ENCODE peak calls at places on chromosomes 5 and 9, in eight cellular contexts. One of them, this sample, is unnamed.

GRCh38 chr5:42756630-42757601 is at the start of gene CCDC152:
- DNase-seq in uterus: no peak
- DNase-seq in spleen: no peak
- DNase-seq in upper lobe of right lung: no peak
- DNase-seq in lower lobe of right lung: no peak
- DNase-seq in prostate gland: no peak
- DNase-seq in fibroblast of lung: peak; percentile 51
- DNase-seq in GM23338: peak; percentile 89
- DNase-seq in this sample: no peak

GRCh38 chr9:130940693-130941576 is 1.9 kb upstream of the FIBCD1 start:
- DNase-seq in uterus: peak; percentile 66
- DNase-seq in spleen: peak; percentile 90
- DNase-seq in upper lobe of right lung: peak; percentile 90
- DNase-seq in lower lobe of right lung: peak; percentile 83
- DNase-seq in prostate gland: peak; percentile 84
- DNase-seq in fibroblast of lung: peak; percentile 23
- DNase-seq in GM23338: peak; percentile 96
- DNase-seq in this sample: peak; percentile 68

GRCh38 chr5:79547982-79548381 is 34.0 kb upstream of the HOMER1 start:
- DNase-seq in uterus: no peak
- DNase-seq in spleen: no peak
- DNase-seq in upper lobe of right lung: no peak
- DNase-seq in lower lobe of right lung: no peak
- DNase-seq in prostate gland: peak; percentile 79
- DNase-seq in fibroblast of lung: no peak
- DNase-seq in GM23338: no peak
- DNase-seq in this sample: no peak

GRCh38 chr5:116075117-116075910 is 9.5 kb upstream of the COMMD10 start:
- DNase-seq in uterus: no peak
- DNase-seq in spleen: no peak
- DNase-seq in upper lobe of right lung: no peak
- DNase-seq in lower lobe of right lung: no peak
- DNase-seq in prostate gland: no peak
- DNase-seq in fibroblast of lung: peak; percentile 27
- DNase-seq in GM23338: no peak
- DNase-seq in this sample: no peak

GRCh38 chr9:127175764-127176163 is 53.3 kb upstream of the ANGPTL2 start:
- DNase-seq in uterus: no peak
- DNase-seq in spleen: no peak
- DNase-seq in upper lobe of right lung: peak; percentile 40
- DNase-seq in lower lobe of right lung: no peak
- DNase-seq in prostate gland: no peak
- DNase-seq in fibroblast of lung: no peak
- DNase-seq in GM23338: no peak
- DNase-seq in this sample: no peak

GRCh38 chr5:62477801-62478200 is 65.2 kb downstream of the IPO11 start:
- DNase-seq in uterus: no peak
- DNase-seq in spleen: no peak
- DNase-seq in upper lobe of right lung: no peak
- DNase-seq in lower lobe of right lung: no peak
- DNase-seq in prostate gland: no peak
- DNase-seq in fibroblast of lung: peak; percentile 35
- DNase-seq in GM23338: no peak
- DNase-seq in this sample: no peak

GRCh38 chr9:137045294-137046093 is 483 bp downstream of the NPDC1 start:
- DNase-seq in uterus: no peak
- DNase-seq in spleen: no peak
- DNase-seq in upper lobe of right lung: no peak
- DNase-seq in lower lobe of right lung: no peak
- DNase-seq in prostate gland: no peak
- DNase-seq in fibroblast of lung: peak; percentile 59
- DNase-seq in GM23338: peak; percentile 78
- DNase-seq in this sample: no peak

GRCh38 chr5:67287795-67288194 is 91.2 kb upstream of the CD180 start:
- DNase-seq in uterus: no peak
- DNase-seq in spleen: no peak
- DNase-seq in upper lobe of right lung: no peak
- DNase-seq in lower lobe of right lung: no peak
- DNase-seq in prostate gland: no peak
- DNase-seq in fibroblast of lung: peak; percentile 89
- DNase-seq in GM23338: no peak
- DNase-seq in this sample: no peak

GRCh38 chr9:14312721-14313377 is 1.1 kb downstream of the NFIB start:
- DNase-seq in uterus: no peak
- DNase-seq in spleen: no peak
- DNase-seq in upper lobe of right lung: peak; percentile 69
- DNase-seq in lower lobe of right lung: peak; percentile 60
- DNase-seq in prostate gland: no peak
- DNase-seq in fibroblast of lung: peak; percentile 55
- DNase-seq in GM23338: peak; percentile 61
- DNase-seq in this sample: no peak

GRCh38 chr5:73815631-73816030 is 189.6 kb downstream of the ARHGEF28 start:
- DNase-seq in uterus: no peak
- DNase-seq in spleen: no peak
- DNase-seq in upper lobe of right lung: no peak
- DNase-seq in lower lobe of right lung: no peak
- DNase-seq in prostate gland: no peak
- DNase-seq in fibroblast of lung: peak; percentile 88
- DNase-seq in GM23338: no peak
- DNase-seq in this sample: no peak

GRCh38 chr9:93657331-93658111 is 81.1 kb downstream of the PHF2 start:
- DNase-seq in uterus: no peak
- DNase-seq in spleen: peak; percentile 56
- DNase-seq in upper lobe of right lung: peak; percentile 44
- DNase-seq in lower lobe of right lung: peak; percentile 38
- DNase-seq in prostate gland: no peak
- DNase-seq in fibroblast of lung: no peak
- DNase-seq in GM23338: no peak
- DNase-seq in this sample: peak; percentile 7

GRCh38 chr5:54844905-54845566 is 140.4 kb downstream of the ESM1 start:
- DNase-seq in uterus: no peak
- DNase-seq in spleen: no peak
- DNase-seq in upper lobe of right lung: no peak
- DNase-seq in lower lobe of right lung: no peak
- DNase-seq in prostate gland: no peak
- DNase-seq in fibroblast of lung: peak; percentile 45
- DNase-seq in GM23338: peak; percentile 59
- DNase-seq in this sample: no peak

GRCh38 chr5:41817625-41818301 is 52.5 kb downstream of the OXCT1 start:
- DNase-seq in uterus: no peak
- DNase-seq in spleen: no peak
- DNase-seq in upper lobe of right lung: no peak
- DNase-seq in lower lobe of right lung: no peak
- DNase-seq in prostate gland: no peak
- DNase-seq in fibroblast of lung: no peak
- DNase-seq in GM23338: no peak
- DNase-seq in this sample: no peak

GRCh38 chr9:14193338-14193980 is 120.5 kb downstream of the NFIB start:
- DNase-seq in uterus: no peak
- DNase-seq in spleen: no peak
- DNase-seq in upper lobe of right lung: no peak
- DNase-seq in lower lobe of right lung: no peak
- DNase-seq in prostate gland: no peak
- DNase-seq in fibroblast of lung: no peak
- DNase-seq in GM23338: no peak
- DNase-seq in this sample: no peak

GRCh38 chr9:95018099-95018927 is 291.8 kb downstream of the AOPEP start:
- DNase-seq in uterus: no peak
- DNase-seq in spleen: no peak
- DNase-seq in upper lobe of right lung: peak; percentile 71
- DNase-seq in lower lobe of right lung: peak; percentile 63
- DNase-seq in prostate gland: peak; percentile 55
- DNase-seq in fibroblast of lung: peak; percentile 97
- DNase-seq in GM23338: peak; percentile 20
- DNase-seq in this sample: peak; percentile 37

GRCh38 chr5:3606121-3606831 is 10.6 kb downstream of the IRX1 start:
- DNase-seq in uterus: no peak
- DNase-seq in spleen: peak; percentile 74
- DNase-seq in upper lobe of right lung: peak; percentile 57
- DNase-seq in lower lobe of right lung: no peak
- DNase-seq in prostate gland: no peak
- DNase-seq in fibroblast of lung: no peak
- DNase-seq in GM23338: peak; percentile 65
- DNase-seq in this sample: no peak

GRCh38 chr9:121239851-121240250 is 28.1 kb upstream of the GSN start:
- DNase-seq in uterus: no peak
- DNase-seq in spleen: no peak
- DNase-seq in upper lobe of right lung: no peak
- DNase-seq in lower lobe of right lung: no peak
- DNase-seq in prostate gland: no peak
- DNase-seq in fibroblast of lung: no peak
- DNase-seq in GM23338: no peak
- DNase-seq in this sample: no peak

GRCh38 chr5:126368239-126368812 is 54.9 kb upstream of the GRAMD2B start:
- DNase-seq in uterus: peak; percentile 24
- DNase-seq in spleen: no peak
- DNase-seq in upper lobe of right lung: no peak
- DNase-seq in lower lobe of right lung: no peak
- DNase-seq in prostate gland: peak; percentile 89
- DNase-seq in fibroblast of lung: no peak
- DNase-seq in GM23338: peak; percentile 88
- DNase-seq in this sample: no peak
- H3K4me1 ChIP-seq in uterus: peaks cover 10% of the 10 kb centered on the region
- H3K4me1 ChIP-seq in spleen: no peaks in the 10 kb centered on the region
- H3K4me1 ChIP-seq in upper lobe of right lung: no peaks in the 10 kb centered on the region
- H3K4me1 ChIP-seq in lower lobe of right lung: peaks cover 4% of the 10 kb centered on the region
- H3K4me1 ChIP-seq in prostate gland: peaks cover 6% of the 10 kb centered on the region
- H3K4me1 ChIP-seq in fibroblast of lung: peaks cover 3% of the 10 kb centered on the region
- H3K4me1 ChIP-seq in GM23338: peaks cover 53% of the 10 kb centered on the region
- H3K4me1 ChIP-seq in this sample: no peaks in the 10 kb centered on the region

GRCh38 chr9:17578911-17579793 is at the start of gene SH3GL2:
- DNase-seq in uterus: peak; percentile 44
- DNase-seq in spleen: no peak
- DNase-seq in upper lobe of right lung: peak; percentile 84
- DNase-seq in lower lobe of right lung: peak; percentile 73
- DNase-seq in prostate gland: peak; percentile 36
- DNase-seq in fibroblast of lung: peak; percentile 28
- DNase-seq in GM23338: peak; percentile 97
- DNase-seq in this sample: no peak
- H3K4me1 ChIP-seq in uterus: no peaks in the 10 kb centered on the region
- H3K4me1 ChIP-seq in spleen: peaks cover 15% of the 10 kb centered on the region
- H3K4me1 ChIP-seq in upper lobe of right lung: no peaks in the 10 kb centered on the region
- H3K4me1 ChIP-seq in lower lobe of right lung: peaks cover 3% of the 10 kb centered on the region
- H3K4me1 ChIP-seq in prostate gland: no peaks in the 10 kb centered on the region
- H3K4me1 ChIP-seq in fibroblast of lung: no peaks in the 10 kb centered on the region
- H3K4me1 ChIP-seq in GM23338: peaks cover 11% of the 10 kb centered on the region
- H3K4me1 ChIP-seq in this sample: peaks cover 5% of the 10 kb centered on the region

GRCh38 chr5:154944716-154945115 is 3.8 kb downstream of the MRPL22 start:
- DNase-seq in uterus: no peak
- DNase-seq in spleen: no peak
- DNase-seq in upper lobe of right lung: no peak
- DNase-seq in lower lobe of right lung: no peak
- DNase-seq in prostate gland: no peak
- DNase-seq in fibroblast of lung: no peak
- DNase-seq in GM23338: no peak
- DNase-seq in this sample: no peak
- H3K4me1 ChIP-seq in uterus: peaks cover 3% of the 10 kb centered on the region
- H3K4me1 ChIP-seq in spleen: peaks cover 66% of the 10 kb centered on the region
- H3K4me1 ChIP-seq in upper lobe of right lung: peaks cover 26% of the 10 kb centered on the region
- H3K4me1 ChIP-seq in lower lobe of right lung: peaks cover 46% of the 10 kb centered on the region
- H3K4me1 ChIP-seq in prostate gland: peaks cover 4% of the 10 kb centered on the region
- H3K4me1 ChIP-seq in fibroblast of lung: peaks cover 2% of the 10 kb centered on the region
- H3K4me1 ChIP-seq in GM23338: peaks cover 5% of the 10 kb centered on the region
- H3K4me1 ChIP-seq in this sample: peaks cover 86% of the 10 kb centered on the region

GRCh38 chr5:140246378-140247122 is 56.4 kb downstream of the PFDN1 start:
- DNase-seq in uterus: peak; percentile 71
- DNase-seq in spleen: no peak
- DNase-seq in upper lobe of right lung: no peak
- DNase-seq in lower lobe of right lung: no peak
- DNase-seq in prostate gland: no peak
- DNase-seq in fibroblast of lung: peak; percentile 88
- DNase-seq in GM23338: no peak
- DNase-seq in this sample: no peak
- H3K4me1 ChIP-seq in uterus: no peaks in the 10 kb centered on the region
- H3K4me1 ChIP-seq in spleen: peaks cover 61% of the 10 kb centered on the region
- H3K4me1 ChIP-seq in upper lobe of right lung: peaks cover 54% of the 10 kb centered on the region
- H3K4me1 ChIP-seq in lower lobe of right lung: peaks cover 60% of the 10 kb centered on the region
- H3K4me1 ChIP-seq in prostate gland: peaks cover 3% of the 10 kb centered on the region
- H3K4me1 ChIP-seq in fibroblast of lung: peaks cover 30% of the 10 kb centered on the region
- H3K4me1 ChIP-seq in GM23338: peaks cover 20% of the 10 kb centered on the region
- H3K4me1 ChIP-seq in this sample: peaks cover 30% of the 10 kb centered on the region

GRCh38 chr5:135034963-135035677 is 1.1 kb upstream of the PITX1 start:
- DNase-seq in uterus: no peak
- DNase-seq in spleen: peak; percentile 70
- DNase-seq in upper lobe of right lung: no peak
- DNase-seq in lower lobe of right lung: peak; percentile 24
- DNase-seq in prostate gland: no peak
- DNase-seq in fibroblast of lung: no peak
- DNase-seq in GM23338: no peak
- DNase-seq in this sample: no peak

GRCh38 chr5:135032613-135033025 is 1.4 kb downstream of the PITX1 start:
- DNase-seq in uterus: no peak
- DNase-seq in spleen: no peak
- DNase-seq in upper lobe of right lung: no peak
- DNase-seq in lower lobe of right lung: no peak
- DNase-seq in prostate gland: no peak
- DNase-seq in fibroblast of lung: no peak
- DNase-seq in GM23338: no peak
- DNase-seq in this sample: no peak

GRCh38 chr5:135034186-135034962 is at the start of gene PITX1:
- DNase-seq in uterus: no peak
- DNase-seq in spleen: no peak
- DNase-seq in upper lobe of right lung: no peak
- DNase-seq in lower lobe of right lung: peak; percentile 52
- DNase-seq in prostate gland: peak; percentile 80
- DNase-seq in fibroblast of lung: peak; percentile 22
- DNase-seq in GM23338: peak; percentile 71
- DNase-seq in this sample: no peak

GRCh38 chr5:135033026-135033861 is 784 bp downstream of the PITX1 start:
- DNase-seq in uterus: no peak
- DNase-seq in spleen: no peak
- DNase-seq in upper lobe of right lung: no peak
- DNase-seq in lower lobe of right lung: peak; percentile 45
- DNase-seq in prostate gland: peak; percentile 32
- DNase-seq in fibroblast of lung: peak; percentile 19
- DNase-seq in GM23338: peak; percentile 81
- DNase-seq in this sample: no peak

DNA sequence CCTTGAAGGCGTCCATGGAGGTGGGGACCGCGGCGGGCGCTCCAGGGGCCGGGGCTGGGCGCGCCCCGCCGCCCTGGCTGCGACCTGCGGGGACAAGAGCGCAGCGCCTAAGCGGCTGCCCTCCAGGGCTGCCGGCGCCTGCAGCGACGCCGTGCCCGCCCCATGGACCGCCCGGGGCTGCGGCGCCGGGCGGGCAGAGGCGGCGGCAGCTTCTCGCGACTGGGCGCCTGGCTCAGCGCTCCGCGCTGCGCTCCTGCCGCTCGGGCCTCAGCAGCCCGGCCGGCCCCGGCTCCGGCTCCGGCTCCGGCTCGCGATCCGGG is 202 bp downstream of the PITX1 start:
- DNase-seq in uterus: no peak
- DNase-seq in spleen: no peak
- DNase-seq in upper lobe of right lung: no peak
- DNase-seq in lower lobe of right lung: no peak
- DNase-seq in prostate gland: no peak
- DNase-seq in fibroblast of lung: no peak
- DNase-seq in GM23338: no peak
- DNase-seq in this sample: no peak
- H3K4me1 ChIP-seq in uterus: no peaks in the 10 kb centered on the region
- H3K4me1 ChIP-seq in spleen: peaks cover 60% of the 10 kb centered on the region
- H3K4me1 ChIP-seq in upper lobe of right lung: peaks cover 27% of the 10 kb centered on the region
- H3K4me1 ChIP-seq in lower lobe of right lung: peaks cover 33% of the 10 kb centered on the region
- H3K4me1 ChIP-seq in prostate gland: no peaks in the 10 kb centered on the region
- H3K4me1 ChIP-seq in fibroblast of lung: no peaks in the 10 kb centered on the region
- H3K4me1 ChIP-seq in GM23338: peaks cover 38% of the 10 kb centered on the region
- H3K4me1 ChIP-seq in this sample: peaks cover 33% of the 10 kb centered on the region

GRCh38 chr9:76219555-76220151 is 174.6 kb downstream of the RFK start:
- DNase-seq in uterus: no peak
- DNase-seq in spleen: no peak
- DNase-seq in upper lobe of right lung: no peak
- DNase-seq in lower lobe of right lung: no peak
- DNase-seq in prostate gland: no peak
- DNase-seq in fibroblast of lung: no peak
- DNase-seq in GM23338: peak; percentile 34
- DNase-seq in this sample: no peak
- H3K4me1 ChIP-seq in uterus: no peaks in the 10 kb centered on the region
- H3K4me1 ChIP-seq in spleen: no peaks in the 10 kb centered on the region
- H3K4me1 ChIP-seq in upper lobe of right lung: peaks cover 4% of the 10 kb centered on the region
- H3K4me1 ChIP-seq in lower lobe of right lung: no peaks in the 10 kb centered on the region
- H3K4me1 ChIP-seq in prostate gland: no peaks in the 10 kb centered on the region
- H3K4me1 ChIP-seq in fibroblast of lung: peaks cover 15% of the 10 kb centered on the region
- H3K4me1 ChIP-seq in GM23338: peaks cover 9% of the 10 kb centered on the region
- H3K4me1 ChIP-seq in this sample: no peaks in the 10 kb centered on the region